ENCODE peak calls at places on chromosomes 5 and 9, in five cellular contexts. G is GM10248, R is EL, J is astrocyte of the hippocampus, T is pancreas. Y is an unnamed sample.

GRCh38 chr5:80406980-80407734 is 707 bp upstream of the ZFYVE16 start:
- DNase-seq in G (peak; percentile 15), R (peak; percentile 35), J (no peak), T (peak; percentile 20), Y (peak; percentile 46)

GRCh38 chr9:130208600-130209347 is 36.6 kb downstream of the NCS1 start:
- DNase-seq in G (no peak), R (no peak), J (no peak), T (no peak), Y (no peak)

GRCh38 chr5:112710896-112711295 is 26.8 kb upstream of the APC start:
- DNase-seq in G (no peak), R (no peak), J (no peak), T (no peak), Y (no peak)

GRCh38 chr5:32342656-32343055 is 29.9 kb upstream of the MTMR12 start:
- DNase-seq in G (no peak), R (no peak), J (no peak), T (no peak), Y (peak; percentile 19)

GRCh38 chr5:68426609-68427008 is 211.1 kb downstream of the PIK3R1 start:
- DNase-seq in G (no peak), R (no peak), J (no peak), T (no peak), Y (no peak)

GRCh38 chr5:10474521-10475075 is 32.9 kb downstream of the ROPN1L start:
- DNase-seq in G (no peak), R (no peak), J (no peak), T (no peak), Y (peak; percentile 6)

GRCh38 chr5:115685966-115686691 is 60.3 kb upstream of the TMED7 start:
- DNase-seq in G (no peak), R (peak; percentile 17), J (peak; percentile 82), T (peak; percentile 12), Y (peak; percentile 4)

GRCh38 chr9:92658611-92659010 is 11.3 kb downstream of the IPPK start:
- DNase-seq in G (no peak), R (no peak), J (no peak), T (no peak), Y (no peak)

GRCh38 chr9:7058539-7058938 is 300.8 kb downstream of the KDM4C start:
- DNase-seq in G (no peak), R (no peak), J (peak; percentile 4), T (no peak), Y (no peak)

GRCh38 chr5:114449836-114450515 is 88.1 kb downstream of the KCNN2 start:
- DNase-seq in G (peak; percentile 74), R (peak; percentile 54), J (peak; percentile 82), T (peak; percentile 54), Y (peak; percentile 20)

GRCh38 chr5:77850536-77851228 is 74.5 kb upstream of the TBCA start:
- DNase-seq in G (no peak), R (no peak), J (peak; percentile 37), T (no peak), Y (no peak)

GRCh38 chr9:128168731-128169308 is 8.8 kb downstream of the BBLN start:
- DNase-seq in G (no peak), R (peak; percentile 42), J (peak; percentile 48), T (no peak), Y (no peak)

GRCh38 chr5:17203329-17204132 is 13.9 kb upstream of the BASP1 start:
- DNase-seq in G (peak; percentile 70), R (peak; percentile 83), J (peak; percentile 81), T (no peak), Y (peak; percentile 77)